ENCODE peak calls at places on chromosomes 11 and 22, in four cellular contexts. One of them, this sample, is unnamed.

GRCh38 chr11:57303990-57304579 is 20.7 kb downstream of the TNKS1BP1 start:
- DNase-seq in lower lobe of right lung: no peak
- DNase-seq in CD4-positive, alpha-beta T cell: no peak
- DNase-seq in kidney: no peak
- DNase-seq in this sample: no peak

GRCh38 chr22:30825711-30826505 is 131.2 kb downstream of the OSBP2 start:
- DNase-seq in lower lobe of right lung: no peak
- DNase-seq in kidney: peak
- DNase-seq in CD4-positive, alpha-beta T cell: no peak
- DNase-seq in this sample: no peak

GRCh38 chr22:32649515-32650200 is 151.8 kb upstream of the TIMP3 start:
- DNase-seq in lower lobe of right lung: no peak
- DNase-seq in kidney: no peak
- DNase-seq in CD4-positive, alpha-beta T cell: no peak
- DNase-seq in this sample: no peak

GRCh38 chr11:41449483-41450050 is 9.9 kb downstream of the LRRC4C start:
- DNase-seq in lower lobe of right lung: no peak
- DNase-seq in CD4-positive, alpha-beta T cell: no peak
- DNase-seq in kidney: no peak
- DNase-seq in this sample: no peak

GRCh38 chr11:13834463-13834862 is 128.1 kb upstream of the SPON1 start:
- DNase-seq in lower lobe of right lung: no peak
- DNase-seq in kidney: no peak
- DNase-seq in CD4-positive, alpha-beta T cell: no peak
- DNase-seq in this sample: no peak

GRCh38 chr22:26848244-26848920 is 191.0 kb downstream of the MIAT start:
- DNase-seq in lower lobe of right lung: no peak
- DNase-seq in kidney: no peak
- DNase-seq in CD4-positive, alpha-beta T cell: no peak
- DNase-seq in this sample: no peak

GRCh38 chr11:92180664-92181251 is 43.9 kb upstream of the FAT3 start:
- DNase-seq in CD4-positive, alpha-beta T cell: no peak
- DNase-seq in lower lobe of right lung: no peak
- DNase-seq in kidney: peak
- DNase-seq in this sample: no peak

GRCh38 chr11:105609832-105610781 is at the start of gene GRIA4:
- DNase-seq in lower lobe of right lung: peak
- DNase-seq in CD4-positive, alpha-beta T cell: no peak
- DNase-seq in kidney: peak
- DNase-seq in this sample: peak

GRCh38 chr11:17703951-17704350 is 15.4 kb upstream of the MYOD1 start:
- DNase-seq in kidney: no peak
- DNase-seq in lower lobe of right lung: no peak
- DNase-seq in CD4-positive, alpha-beta T cell: no peak
- DNase-seq in this sample: no peak

GRCh38 chr22:47371263-47372090 is 609.0 kb downstream of the TBC1D22A start:
- DNase-seq in CD4-positive, alpha-beta T cell: no peak
- DNase-seq in lower lobe of right lung: peak
- DNase-seq in kidney: no peak
- DNase-seq in this sample: no peak

GRCh38 chr11:21037836-21038235 is 368.4 kb downstream of the NELL1 start:
- DNase-seq in kidney: no peak
- DNase-seq in lower lobe of right lung: no peak
- DNase-seq in CD4-positive, alpha-beta T cell: no peak
- DNase-seq in this sample: no peak

GRCh38 chr22:23705358-23705757 is 14.5 kb downstream of the RGL4 start:
- DNase-seq in lower lobe of right lung: no peak
- DNase-seq in kidney: no peak
- DNase-seq in CD4-positive, alpha-beta T cell: no peak
- DNase-seq in this sample: no peak

GRCh38 chr11:80521592-80521991 is 1080.8 kb upstream of the TENM4 start:
- DNase-seq in CD4-positive, alpha-beta T cell: no peak
- DNase-seq in kidney: no peak
- DNase-seq in lower lobe of right lung: no peak
- DNase-seq in this sample: no peak

GRCh38 chr22:44888491-44888941 is 121.3 kb downstream of the PHF21B start:
- DNase-seq in lower lobe of right lung: no peak
- DNase-seq in CD4-positive, alpha-beta T cell: no peak
- DNase-seq in kidney: peak
- DNase-seq in this sample: no peak

GRCh38 chr11:115590254-115590653 is 86.0 kb upstream of the CADM1 start:
- DNase-seq in kidney: no peak
- DNase-seq in lower lobe of right lung: no peak
- DNase-seq in CD4-positive, alpha-beta T cell: no peak
- DNase-seq in this sample: no peak

GRCh38 chr11:74877132-74877531 is 71.8 kb downstream of the XRRA1 start:
- DNase-seq in lower lobe of right lung: no peak
- DNase-seq in CD4-positive, alpha-beta T cell: no peak
- DNase-seq in kidney: no peak
- DNase-seq in this sample: no peak

GRCh38 chr11:129862123-129862522 is 33.3 kb downstream of the NFRKB start:
- DNase-seq in lower lobe of right lung: no peak
- DNase-seq in kidney: no peak
- DNase-seq in CD4-positive, alpha-beta T cell: no peak
- DNase-seq in this sample: no peak

GRCh38 chr11:106304274-106304673 is 226.8 kb downstream of the AASDHPPT start:
- DNase-seq in kidney: no peak
- DNase-seq in CD4-positive, alpha-beta T cell: no peak
- DNase-seq in lower lobe of right lung: no peak
- DNase-seq in this sample: no peak

GRCh38 chr11:96081561-96081960 is 157.7 kb upstream of the MTMR2 start:
- DNase-seq in kidney: no peak
- DNase-seq in CD4-positive, alpha-beta T cell: no peak
- DNase-seq in lower lobe of right lung: no peak
- DNase-seq in this sample: no peak

DNA sequence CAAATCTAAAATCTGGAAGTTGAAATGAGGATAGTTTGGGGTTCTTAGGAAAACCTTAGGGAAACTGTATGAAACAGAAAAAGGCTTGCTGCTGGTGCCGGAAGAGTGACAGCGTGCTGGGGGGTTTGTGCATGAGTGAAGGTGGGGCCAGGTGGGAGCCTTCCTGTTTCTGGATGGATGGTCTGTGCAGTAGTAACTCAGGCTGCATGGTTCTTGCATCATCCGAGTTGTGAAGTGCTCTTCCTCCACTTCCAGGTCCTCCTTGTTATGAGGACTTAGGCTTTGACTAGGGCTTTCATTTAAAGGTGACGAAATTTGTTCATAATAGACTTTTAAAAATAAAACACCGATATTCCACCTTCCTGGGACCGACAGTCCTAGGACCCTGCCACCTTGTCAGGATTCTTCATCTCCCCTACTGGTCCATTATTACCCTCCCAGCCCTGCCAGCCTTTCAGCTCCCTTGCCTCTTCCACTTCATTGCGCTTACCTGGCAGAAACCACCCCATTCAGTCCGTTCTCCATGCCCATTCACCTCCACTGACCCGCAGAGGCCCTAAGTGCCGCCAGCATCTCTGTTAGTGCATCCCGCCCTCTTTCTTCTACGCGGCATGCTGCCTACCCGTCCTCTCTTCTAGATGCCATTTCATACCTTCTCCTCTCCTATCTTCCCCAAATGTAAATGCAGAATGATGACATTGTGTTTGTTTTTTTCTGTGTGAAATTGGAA is 47.3 kb downstream of the PPFIA1 start:
- DNase-seq in lower lobe of right lung: no peak
- DNase-seq in CD4-positive, alpha-beta T cell: no peak
- DNase-seq in kidney: no peak
- DNase-seq in this sample: no peak
- H3K27ac ChIP-seq in lower lobe of right lung: no peak
- H3K27ac ChIP-seq in CD4-positive, alpha-beta T cell: no peak
- H3K27ac ChIP-seq in kidney: no peak
- H3K27ac ChIP-seq in this sample: no peak

DNA sequence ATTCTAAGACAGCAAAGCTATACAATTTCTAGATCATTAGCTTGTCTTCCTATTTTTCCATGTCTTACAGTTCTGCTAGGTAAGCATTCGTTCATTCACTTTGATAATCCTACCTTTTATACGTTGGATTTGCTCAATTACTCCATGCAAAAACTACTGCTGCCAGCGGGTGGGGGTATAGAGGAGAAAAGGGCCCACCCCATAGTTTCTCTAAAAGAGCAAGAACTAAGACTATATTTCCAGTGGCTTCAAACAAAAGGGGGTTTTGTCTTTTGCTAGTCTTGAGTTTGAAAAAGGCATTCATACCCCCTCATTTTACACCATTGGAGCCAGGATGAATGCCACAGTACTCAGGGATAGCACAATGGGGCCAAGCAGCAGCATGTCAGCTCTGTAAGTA is 155.7 kb downstream of the WT1 start:
- DNase-seq in kidney: no peak
- DNase-seq in CD4-positive, alpha-beta T cell: no peak
- DNase-seq in lower lobe of right lung: no peak
- DNase-seq in this sample: no peak
- TF ChIP-seq CTCF in kidney: no peak
- TF ChIP-seq CTCF in CD4-positive, alpha-beta T cell: no peak
- TF ChIP-seq CTCF in lower lobe of right lung: no peak
- TF ChIP-seq CTCF in this sample: no peak

DNA sequence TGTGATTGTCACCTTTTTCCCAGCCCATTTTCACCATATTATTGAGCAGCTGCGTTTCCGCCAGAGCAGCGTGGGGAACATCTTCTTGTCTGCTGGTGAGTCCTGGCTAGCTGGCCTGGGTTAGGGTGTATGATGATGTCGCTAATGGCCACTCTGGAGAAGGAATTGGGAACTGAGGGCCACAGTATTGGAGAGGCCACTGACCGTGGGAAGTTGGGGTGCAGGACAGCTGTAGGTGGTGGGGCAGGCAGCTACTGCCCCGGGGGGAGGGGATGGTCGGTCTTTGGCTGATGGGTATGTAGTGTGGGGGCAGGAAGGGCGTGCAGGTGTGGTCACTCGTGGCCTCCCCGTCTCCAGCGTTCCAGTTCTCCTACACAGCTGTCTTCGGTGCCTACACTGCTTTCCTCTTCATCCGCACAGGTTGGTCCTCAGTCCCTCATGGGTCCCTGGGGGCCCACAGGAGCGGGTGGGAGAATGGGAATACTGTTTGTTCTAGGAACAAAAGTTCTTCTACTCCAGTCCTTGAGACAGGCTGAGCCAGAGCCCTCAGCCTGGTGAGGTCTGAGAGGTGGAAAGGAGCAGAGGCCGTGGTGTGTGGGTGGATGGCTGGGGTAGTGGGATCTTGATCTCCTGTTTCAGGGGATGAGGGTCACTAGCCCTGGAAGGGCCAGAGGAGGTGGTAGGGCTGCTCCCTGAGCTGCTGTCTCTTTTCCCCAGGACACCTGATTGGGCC is 2.1 kb downstream of the RCE1 start:
- DNase-seq in kidney: peak
- DNase-seq in lower lobe of right lung: no peak
- DNase-seq in CD4-positive, alpha-beta T cell: no peak
- DNase-seq in this sample: no peak
- H3K27ac ChIP-seq in kidney: no peak
- H3K27ac ChIP-seq in lower lobe of right lung: no peak
- H3K27ac ChIP-seq in CD4-positive, alpha-beta T cell: no peak
- H3K27ac ChIP-seq in this sample: no peak

GRCh38 chr22:42072606-42073330 is 1.3 kb upstream of the PHETA2 start:
- DNase-seq in lower lobe of right lung: no peak
- DNase-seq in CD4-positive, alpha-beta T cell: no peak
- DNase-seq in kidney: no peak
- DNase-seq in this sample: no peak

GRCh38 chr22:42075277-42075676 is 1.2 kb downstream of the PHETA2 start:
- DNase-seq in CD4-positive, alpha-beta T cell: no peak
- DNase-seq in lower lobe of right lung: no peak
- DNase-seq in kidney: no peak
- DNase-seq in this sample: no peak

GRCh38 chr22:42073568-42074152 is 388 bp upstream of the PHETA2 start:
- DNase-seq in lower lobe of right lung: no peak
- DNase-seq in CD4-positive, alpha-beta T cell: no peak
- DNase-seq in kidney: no peak
- DNase-seq in this sample: peak

GRCh38 chr22:42074846-42075245 is 798 bp downstream of the PHETA2 start:
- DNase-seq in lower lobe of right lung: no peak
- DNase-seq in CD4-positive, alpha-beta T cell: no peak
- DNase-seq in kidney: no peak
- DNase-seq in this sample: no peak

GRCh38 chr22:42074153-42074750 is at the start of gene PHETA2:
- DNase-seq in CD4-positive, alpha-beta T cell: peak
- DNase-seq in lower lobe of right lung: peak
- DNase-seq in kidney: peak
- DNase-seq in this sample: no peak
- TF ChIP-seq CTCF in CD4-positive, alpha-beta T cell: peak
- TF ChIP-seq CTCF in lower lobe of right lung: peak
- TF ChIP-seq CTCF in kidney: no peak
- TF ChIP-seq CTCF in this sample: peak

GRCh38 chr11:44010789-44011251 is 37.0 kb upstream of the ACCSL start:
- DNase-seq in lower lobe of right lung: no peak
- DNase-seq in CD4-positive, alpha-beta T cell: no peak
- DNase-seq in kidney: no peak
- DNase-seq in this sample: no peak
- H3K27ac ChIP-seq in lower lobe of right lung: no peak
- H3K27ac ChIP-seq in CD4-positive, alpha-beta T cell: no peak
- H3K27ac ChIP-seq in kidney: no peak
- H3K27ac ChIP-seq in this sample: no peak

GRCh38 chr11:124119103-124119502 is 3.9 kb downstream of the VWA5A start:
- DNase-seq in kidney: no peak
- DNase-seq in CD4-positive, alpha-beta T cell: no peak
- DNase-seq in lower lobe of right lung: no peak
- DNase-seq in this sample: no peak

GRCh38 chr11:124122123-124122522 is 6.9 kb downstream of the VWA5A start:
- DNase-seq in lower lobe of right lung: no peak
- DNase-seq in kidney: no peak
- DNase-seq in CD4-positive, alpha-beta T cell: no peak
- DNase-seq in this sample: no peak

GRCh38 chr11:124123587-124123986 is 8.3 kb downstream of the VWA5A start:
- DNase-seq in lower lobe of right lung: no peak
- DNase-seq in kidney: no peak
- DNase-seq in CD4-positive, alpha-beta T cell: no peak
- DNase-seq in this sample: no peak
- TF ChIP-seq CTCF in lower lobe of right lung: no peak
- TF ChIP-seq CTCF in kidney: no peak
- TF ChIP-seq CTCF in CD4-positive, alpha-beta T cell: no peak
- TF ChIP-seq CTCF in this sample: no peak

GRCh38 chr22:38751066-38751421 is 4.8 kb downstream of the SUN2 start:
- DNase-seq in lower lobe of right lung: no peak
- DNase-seq in kidney: peak
- DNase-seq in CD4-positive, alpha-beta T cell: no peak
- DNase-seq in this sample: no peak
- H3K27ac ChIP-seq in lower lobe of right lung: peak
- H3K27ac ChIP-seq in kidney: peak
- H3K27ac ChIP-seq in CD4-positive, alpha-beta T cell: peak
- H3K27ac ChIP-seq in this sample: peak

GRCh38 chr11:70568504-70569172 is 170.3 kb downstream of the CTTN start:
- DNase-seq in lower lobe of right lung: peak
- DNase-seq in CD4-positive, alpha-beta T cell: no peak
- DNase-seq in kidney: peak
- DNase-seq in this sample: peak
- TF ChIP-seq CTCF in lower lobe of right lung: peak
- TF ChIP-seq CTCF in CD4-positive, alpha-beta T cell: no peak
- TF ChIP-seq CTCF in kidney: no peak
- TF ChIP-seq CTCF in this sample: no peak

This sample was measured in dorsolateral prefrontal cortex.